ENCODE peak calls at places on chromosome 9, in four cellular contexts. Q, I, J and U are unnamed samples.

GRCh38 chr9:76987594-76988200 is 31.8 kb upstream of the FOXB2 start:
- DNase-seq in I (peak), J (peak), Q (no peak), U (peak)

GRCh38 chr9:116391306-116391900 is 237.8 kb downstream of the PAPPA start:
- DNase-seq in Q (no peak), I (no peak), J (no peak), U (peak)

GRCh38 chr9:126411225-126411947 is 84.8 kb downstream of the MVB12B start:
- DNase-seq in I (no peak), Q (no peak), J (no peak), U (no peak)

GRCh38 chr9:27433599-27434325 is 90.3 kb upstream of the IFNK start:
- DNase-seq in I (no peak), J (no peak), Q (no peak), U (no peak)

GRCh38 chr9:131228096-131228495 is 48.2 kb downstream of the FAM78A start:
- DNase-seq in J (no peak), I (no peak), Q (no peak), U (no peak)

GRCh38 chr9:93189369-93190132 is 5.6 kb downstream of the WNK2 start:
- DNase-seq in Q (no peak), J (no peak), I (no peak), U (no peak)

GRCh38 chr9:84669293-84670105 is at the start of gene NTRK2:
- DNase-seq in I (peak), Q (peak), J (peak), U (peak)

GRCh38 chr9:19102181-19102630 is 498 bp downstream of the HAUS6 start:
- DNase-seq in I (no peak), Q (no peak), J (peak), U (peak)

GRCh38 chr9:113154936-113155335 is 4.1 kb downstream of the SLC31A2 start:
- DNase-seq in I (no peak), J (no peak), Q (no peak), U (peak)

GRCh38 chr9:7827792-7828191 is 28.2 kb upstream of the DMAC1 start:
- DNase-seq in I (no peak), J (no peak), Q (no peak), U (no peak)

GRCh38 chr9:98807070-98807810 is at the start of gene GALNT12:
- DNase-seq in Q (no peak), I (peak), J (peak), U (no peak)

GRCh38 chr9:21796768-21797167 is 5.7 kb upstream of the MTAP start:
- DNase-seq in I (no peak), Q (no peak), J (no peak), U (peak)

GRCh38 chr9:132074736-132075135 is 4.9 kb downstream of the MED27 start:
- DNase-seq in Q (no peak), J (no peak), I (no peak), U (no peak)

GRCh38 chr9:34047864-34048729 is 590 bp downstream of the UBAP2 start:
- DNase-seq in Q (peak), J (no peak), I (peak), U (no peak)

GRCh38 chr9:129225201-129225778 is 47.2 kb upstream of the IER5L start:
- DNase-seq in J (no peak), Q (no peak), I (no peak), U (peak)
- H3K27ac ChIP-seq in J (no peak), Q (no peak), I (no peak), U (no peak)

GRCh38 chr9:122820490-122820845 is 7.9 kb downstream of the PDCL start:
- DNase-seq in Q (no peak), I (no peak), J (no peak), U (no peak)
- H2BK15ac ChIP-seq in Q (no peak), I (no peak), J (no peak), U (peak)

GRCh38 chr9:4413856-4414255 is 76.4 kb upstream of the SLC1A1 start:
- DNase-seq in J (no peak), I (no peak), Q (no peak), U (no peak)

GRCh38 chr9:4417578-4418325 is 72.5 kb upstream of the SLC1A1 start:
- DNase-seq in J (no peak), Q (peak), I (no peak), U (peak)

GRCh38 chr9:4420351-4420750 is 69.9 kb upstream of the SLC1A1 start:
- DNase-seq in J (no peak), Q (no peak), I (no peak), U (no peak)

DNA sequence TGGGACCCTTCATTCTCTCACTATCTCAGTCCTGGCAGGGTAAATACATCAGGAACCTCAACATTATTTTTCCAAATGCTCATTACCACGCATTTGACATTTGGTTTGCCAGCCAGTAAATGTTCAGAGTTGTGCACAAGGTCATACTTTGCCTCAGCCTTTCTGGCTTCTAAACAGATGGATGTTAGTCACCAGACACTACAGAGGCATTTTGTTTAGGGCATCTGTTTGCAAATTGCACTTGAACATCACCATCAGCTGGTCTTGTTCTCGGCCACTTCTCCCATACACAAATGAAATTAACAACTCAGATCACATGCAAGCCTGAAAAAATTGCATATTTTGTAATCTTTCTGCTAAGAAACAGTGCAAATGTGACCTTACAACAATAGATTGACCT is 75.0 kb upstream of the SLC1A1 start:
- DNase-seq in Q (no peak), J (no peak), I (no peak), U (peak)
- H3K14ac ChIP-seq in Q (no peak), J (no peak), I (no peak), U (no peak)

GRCh38 chr9:127870887-127871286 is 6.6 kb downstream of the AK1 start:
- DNase-seq in I (no peak), Q (no peak), J (no peak), U (no peak)
- H3K27ac ChIP-seq in I (no peak), Q (no peak), J (no peak), U (no peak)

GRCh38 chr9:105647595-105648349 is 14.5 kb upstream of the TAL2 start:
- DNase-seq in J (no peak), I (peak), Q (no peak), U (no peak)
- H2BK15ac ChIP-seq in J (no peak), I (no peak), Q (no peak), U (no peak)